ENCODE peak calls at places on chromosomes 12 and 14, in eight cellular contexts. C is naive thymus-derived CD8-positive, alpha-beta T cell; A is lung microvascular endothelial cell; Z is thoracic aorta; M is GM03348; S is activated gamma-delta T cell; N is iris pigment epithelial cell; R is ELR. O is an unnamed sample.
A peak's percentile ranks its signal among the peaks of the same experiment; 100 is the strongest.

GRCh38 chr14:23588884-23589598 is 10.5 kb upstream of the JPH4 start:
- DNase-seq in C (peak; percentile 91), A (peak; percentile 87), Z (peak; percentile 34), M (peak; percentile 85), S (no peak), N (peak; percentile 87), R (peak; percentile 86), O (peak; percentile 76)

GRCh38 chr14:90660865-90661570 is 155.2 kb downstream of the TTC7B start:
- DNase-seq in C (no peak), A (no peak), Z (no peak), M (no peak), S (no peak), N (no peak), R (no peak), O (no peak)

GRCh38 chr12:51048601-51049369 is 658 bp downstream of the LETMD1 start:
- DNase-seq in C (no peak), A (peak; percentile 69), Z (no peak), M (no peak), S (no peak), N (no peak), R (peak; percentile 17), O (no peak)

GRCh38 chr14:53027031-53027430 is 76.2 kb upstream of the FERMT2 start:
- DNase-seq in C (no peak), A (no peak), Z (no peak), M (no peak), S (no peak), N (no peak), R (no peak), O (no peak)

GRCh38 chr12:131755305-131756113 is 44.6 kb downstream of the SFSWAP start:
- DNase-seq in C (no peak), A (peak; percentile 39), Z (no peak), M (no peak), S (no peak), N (peak; percentile 25), R (peak; percentile 60), O (no peak)

GRCh38 chr12:115251727-115252126 is 567.8 kb upstream of the TBX3 start:
- DNase-seq in C (no peak), A (no peak), Z (no peak), M (no peak), S (no peak), N (peak; percentile 19), R (peak; percentile 22), O (no peak)

GRCh38 chr14:99616832-99617488 is 13.0 kb upstream of the CCDC85C start:
- DNase-seq in C (no peak), A (no peak), Z (no peak), M (no peak), S (no peak), N (no peak), R (no peak), O (no peak)

GRCh38 chr14:72741836-72742681 is 151.8 kb downstream of the DPF3 start:
- DNase-seq in C (no peak), A (peak; percentile 68), Z (no peak), M (no peak), S (no peak), N (no peak), R (no peak), O (no peak)

GRCh38 chr12:10241781-10242180 is 29.1 kb downstream of the GABARAPL1 start:
- DNase-seq in C (no peak), A (peak; percentile 46), Z (no peak), M (no peak), S (no peak), N (peak; percentile 72), R (no peak), O (no peak)

GRCh38 chr14:24425704-24426103 is 3.8 kb downstream of the CBLN3 start:
- DNase-seq in C (no peak), A (peak; percentile 88), Z (no peak), M (peak; percentile 74), S (no peak), N (peak; percentile 92), R (peak; percentile 63), O (no peak)

GRCh38 chr12:85985996-85986395 is 111.9 kb downstream of the NTS start:
- DNase-seq in C (no peak), A (no peak), Z (no peak), M (no peak), S (no peak), N (no peak), R (no peak), O (no peak)

GRCh38 chr12:124605869-124606774 is 38.7 kb upstream of the NCOR2 start:
- DNase-seq in C (no peak), A (no peak), Z (no peak), M (no peak), S (no peak), N (no peak), R (no peak), O (no peak)

GRCh38 chr14:95515523-95516517 is 630 bp downstream of the SYNE3 start:
- DNase-seq in C (peak; percentile 85), A (peak; percentile 65), Z (no peak), M (peak; percentile 74), S (peak; percentile 79), N (no peak), R (peak; percentile 81), O (peak; percentile 48)

GRCh38 chr12:109753959-109754358 is 40.3 kb downstream of the FAM222A start:
- DNase-seq in C (no peak), A (no peak), Z (no peak), M (no peak), S (no peak), N (no peak), R (no peak), O (no peak)

GRCh38 chr12:108837680-108838079 is 19.7 kb downstream of the SSH1 start:
- DNase-seq in C (no peak), A (no peak), Z (no peak), M (no peak), S (no peak), N (no peak), R (no peak), O (no peak)

GRCh38 chr12:94305293-94305957 is 154.2 kb downstream of the CEP83 start:
- DNase-seq in C (no peak), A (no peak), Z (no peak), M (no peak), S (no peak), N (peak; percentile 92), R (no peak), O (no peak)

GRCh38 chr14:94373708-94374107 is 14.7 kb downstream of the SERPINA1 start:
- DNase-seq in C (no peak), A (peak; percentile 50), Z (no peak), M (peak; percentile 97), S (no peak), N (peak; percentile 91), R (peak; percentile 100), O (peak; percentile 90)

GRCh38 chr14:63186453-63186852 is 17.8 kb upstream of the RHOJ start:
- DNase-seq in C (no peak), A (peak; percentile 55), Z (no peak), M (peak; percentile 56), S (no peak), N (peak; percentile 46), R (no peak), O (no peak)

GRCh38 chr12:28517101-28517500 is 326.8 kb downstream of the CCDC91 start:
- DNase-seq in C (no peak), A (no peak), Z (no peak), M (no peak), S (no peak), N (no peak), R (no peak), O (no peak)

GRCh38 chr14:62280366-62280765 is 518.1 kb downstream of the SNAPC1 start:
- DNase-seq in C (no peak), A (no peak), Z (no peak), M (no peak), S (no peak), N (no peak), R (no peak), O (no peak)

GRCh38 chr14:67420102-67420739 is 8.3 kb upstream of the PLEK2 start:
- DNase-seq in C (no peak), A (no peak), Z (no peak), M (no peak), S (no peak), N (no peak), R (peak; percentile 28), O (no peak)

GRCh38 chr12:86727151-86727550 is 471.0 kb upstream of the MGAT4C start:
- DNase-seq in C (no peak), A (peak; percentile 82), Z (no peak), M (no peak), S (no peak), N (peak; percentile 88), R (peak; percentile 42), O (peak; percentile 1)

GRCh38 chr12:45260481-45260824 is 44.6 kb downstream of the ANO6 start:
- DNase-seq in C (no peak), A (no peak), Z (no peak), M (no peak), S (no peak), N (no peak), R (no peak), O (no peak)

GRCh38 chr14:77616133-77616453 is 344 bp downstream of the SPTLC2 start:
- DNase-seq in C (no peak), A (no peak), Z (no peak), M (peak; percentile 38), S (no peak), N (no peak), R (no peak), O (no peak)

GRCh38 chr14:50010752-50011151 is 105.6 kb downstream of the VCPKMT start:
- DNase-seq in C (no peak), A (no peak), Z (no peak), M (peak; percentile 57), S (no peak), N (no peak), R (peak; percentile 32), O (no peak)

GRCh38 chr12:52270541-52271070 is 3.8 kb upstream of the KRT86 start:
- DNase-seq in C (peak; percentile 21), A (no peak), Z (no peak), M (no peak), S (no peak), N (no peak), R (no peak), O (no peak)

GRCh38 chr14:64764641-64765520 is 60.7 kb downstream of the PLEKHG3 start:
- DNase-seq in C (peak; percentile 74), A (peak; percentile 76), Z (no peak), M (peak; percentile 90), S (peak; percentile 36), N (peak; percentile 61), R (peak; percentile 79), O (peak; percentile 61)

GRCh38 chr14:92586001-92586947 is 72.7 kb downstream of the RIN3 start:
- DNase-seq in C (peak; percentile 74), A (peak; percentile 50), Z (peak; percentile 25), M (peak; percentile 84), S (no peak), N (peak; percentile 97), R (peak; percentile 84), O (peak; percentile 29)

GRCh38 chr14:77730976-77731497 is 23.1 kb downstream of the SLIRP start:
- DNase-seq in C (no peak), A (peak; percentile 12), Z (no peak), M (no peak), S (no peak), N (no peak), R (peak; percentile 35), O (no peak)

GRCh38 chr14:53327716-53328115 is 174.6 kb upstream of the DDHD1 start:
- DNase-seq in C (no peak), A (no peak), Z (no peak), M (no peak), S (no peak), N (peak; percentile 75), R (peak; percentile 65), O (peak; percentile 31)

GRCh38 chr12:94175763-94176660 is 27.6 kb downstream of the PLXNC1 start:
- DNase-seq in C (no peak), A (no peak), Z (no peak), M (no peak), S (no peak), N (peak; percentile 70), R (peak; percentile 57), O (no peak)

GRCh38 chr12:122861586-122861970 is 26.3 kb downstream of the HIP1R start:
- DNase-seq in C (no peak), A (no peak), Z (no peak), M (no peak), S (no peak), N (no peak), R (no peak), O (no peak)

GRCh38 chr12:120367924-120368788 is 808 bp downstream of the MSI1 start:
- DNase-seq in C (peak; percentile 16), A (no peak), Z (no peak), M (no peak), S (no peak), N (peak; percentile 21), R (no peak), O (no peak)

GRCh38 chr14:24430143-24430681 is 458 bp downstream of the KHNYN start:
- DNase-seq in C (peak; percentile 72), A (peak; percentile 80), Z (no peak), M (peak; percentile 98), S (peak; percentile 56), N (peak; percentile 68), R (peak; percentile 76), O (peak; percentile 78)